ENCODE peak calls at places on chromosomes 12 and 14, in eight cellular contexts. Q is endothelial cell, R is AG09309, A is cardiac fibroblast, V is ACHN, I is activated gamma-delta T cell, Z is posterior cingulate gyrus, K is GM12892. P is an unnamed sample.

GRCh38 chr12:75155962-75156361 is 53.7 kb downstream of the KCNC2 start:
- DNase-seq in V (no peak), Z (no peak), R (no peak), I (no peak), Q (no peak), A (no peak), K (no peak), P (no peak)

GRCh38 chr12:106091421-106091820 is 47.3 kb downstream of the NUAK1 start:
- DNase-seq in R (no peak), A (peak), K (no peak), V (peak), I (no peak), Z (no peak), Q (no peak), P (no peak)

GRCh38 chr12:88458327-88458726 is 121.9 kb downstream of the KITLG start:
- DNase-seq in A (no peak), Q (no peak), V (no peak), K (no peak), I (no peak), R (no peak), Z (no peak), P (no peak)

GRCh38 chr14:72812292-72812851 is 81.5 kb downstream of the DPF3 start:
- DNase-seq in K (no peak), I (no peak), R (no peak), Z (peak), Q (no peak), V (no peak), A (no peak), P (no peak)

GRCh38 chr14:81209187-81209836 is 11.4 kb downstream of the GTF2A1 start:
- DNase-seq in I (no peak), K (no peak), R (no peak), Z (no peak), Q (no peak), A (no peak), V (no peak), P (no peak)

GRCh38 chr14:52023518-52023917 is 34.2 kb downstream of the RTRAF start:
- DNase-seq in Z (no peak), K (no peak), Q (no peak), I (no peak), A (peak), V (no peak), R (no peak), P (no peak)

GRCh38 chr14:94599656-94600004 is 12.6 kb upstream of the SERPINA3 start:
- DNase-seq in I (no peak), Z (no peak), A (no peak), K (no peak), R (no peak), V (no peak), Q (no peak), P (no peak)

GRCh38 chr12:97767347-97767746 is 304.7 kb downstream of the RMST start:
- DNase-seq in Z (no peak), K (no peak), A (peak), V (no peak), Q (no peak), I (no peak), R (no peak), P (no peak)

GRCh38 chr12:74770552-74770951 is 232.9 kb downstream of the ATXN7L3B start:
- DNase-seq in Q (no peak), K (no peak), V (no peak), Z (no peak), I (no peak), R (no peak), A (no peak), P (no peak)

GRCh38 chr12:123094349-123095073 is 56.4 kb downstream of the PITPNM2 start:
- DNase-seq in R (peak), V (no peak), Z (no peak), I (no peak), A (peak), Q (no peak), K (no peak), P (no peak)

GRCh38 chr12:129750426-129750825 is 153.4 kb downstream of the TMEM132D start:
- DNase-seq in V (no peak), R (no peak), K (no peak), I (no peak), Z (no peak), A (no peak), Q (no peak), P (no peak)

GRCh38 chr12:106223485-106224391 is 24.1 kb downstream of the CKAP4 start:
- DNase-seq in Q (peak), I (no peak), V (peak), R (no peak), K (peak), A (peak), Z (no peak), P (peak)

GRCh38 chr14:95417492-95417891 is 97.8 kb upstream of the CLMN start:
- DNase-seq in V (no peak), K (no peak), A (no peak), I (no peak), Z (no peak), Q (no peak), R (no peak), P (no peak)

GRCh38 chr12:115149279-115149678 is 465.3 kb upstream of the TBX3 start:
- DNase-seq in Q (no peak), K (no peak), I (no peak), A (no peak), V (no peak), Z (no peak), R (no peak), P (no peak)

GRCh38 chr14:100333867-100334266 is 10.7 kb downstream of the SLC25A47 start:
- DNase-seq in R (no peak), I (no peak), Q (no peak), V (no peak), Z (no peak), A (no peak), K (no peak), P (no peak)

GRCh38 chr14:86799244-86799647 is 1193.7 kb downstream of the GALC start:
- DNase-seq in A (peak), V (peak), Q (no peak), R (peak), Z (no peak), K (no peak), I (no peak), P (no peak)

GRCh38 chr12:92506460-92506859 is 196.3 kb upstream of the PLEKHG7 start:
- DNase-seq in A (peak), I (no peak), Z (no peak), Q (no peak), R (no peak), K (no peak), V (no peak), P (no peak)

GRCh38 chr12:124577374-124577773 is 10.0 kb upstream of the NCOR2 start:
- DNase-seq in Q (no peak), R (no peak), I (no peak), A (no peak), Z (no peak), K (no peak), V (no peak), P (no peak)

GRCh38 chr14:34662558-34663088 is 32.7 kb upstream of the SNX6 start:
- DNase-seq in K (no peak), Q (no peak), R (no peak), V (no peak), A (peak), I (no peak), Z (no peak), P (no peak)

GRCh38 chr12:117165342-117165741 is 24.9 kb downstream of the FBXO21 start:
- DNase-seq in R (no peak), V (no peak), Q (no peak), A (no peak), I (no peak), Z (no peak), K (no peak), P (no peak)

GRCh38 chr14:50311337-50311973 is 574 bp downstream of the L2HGDH start:
- DNase-seq in I (no peak), K (no peak), R (no peak), A (no peak), Z (no peak), V (no peak), Q (no peak), P (peak)

GRCh38 chr12:122082621-122083356 is 4.2 kb downstream of the MLXIP start:
- DNase-seq in K (no peak), A (no peak), I (no peak), V (no peak), R (no peak), Z (no peak), Q (no peak), P (no peak)

P was measured in 8988T.